ENCODE peak calls at places on chromosomes 4 and X, in ten cellular contexts. One of them, this sample, is unnamed.

GRCh38 chr4:149831656-149832208 is 16.1 kb upstream of the IQCM start:
- DNase-seq in kidney: no peak
- DNase-seq in AG10803: no peak
- DNase-seq in neural crest cell: no peak
- DNase-seq in H9: no peak
- DNase-seq in choroid plexus epithelial cell: no peak
- DNase-seq in ovary: no peak
- DNase-seq in psoas muscle: no peak
- DNase-seq in HFF-Myc: no peak
- DNase-seq in CD4-positive, alpha-beta T cell: no peak
- DNase-seq in this sample: no peak

GRCh38 chr4:167233523-167234387 is 539 bp downstream of the SPOCK3 start:
- DNase-seq in neural crest cell: peak
- DNase-seq in AG10803: no peak
- DNase-seq in ovary: peak
- DNase-seq in HFF-Myc: no peak
- DNase-seq in CD4-positive, alpha-beta T cell: no peak
- DNase-seq in H9: peak
- DNase-seq in kidney: no peak
- DNase-seq in psoas muscle: no peak
- DNase-seq in choroid plexus epithelial cell: peak
- DNase-seq in this sample: peak

GRCh38 chr4:10115657-10116624 is 658 bp downstream of the WDR1 start:
- DNase-seq in H9: peak
- DNase-seq in CD4-positive, alpha-beta T cell: peak
- DNase-seq in AG10803: no peak
- DNase-seq in kidney: peak
- DNase-seq in ovary: peak
- DNase-seq in psoas muscle: peak
- DNase-seq in neural crest cell: peak
- DNase-seq in choroid plexus epithelial cell: peak
- DNase-seq in HFF-Myc: no peak
- DNase-seq in this sample: peak

GRCh38 chrX:48153769-48154168 is 23.3 kb downstream of the SPACA5B start:
- DNase-seq in neural crest cell: no peak
- DNase-seq in psoas muscle: no peak
- DNase-seq in H9: no peak
- DNase-seq in CD4-positive, alpha-beta T cell: no peak
- DNase-seq in AG10803: no peak
- DNase-seq in HFF-Myc: no peak
- DNase-seq in choroid plexus epithelial cell: no peak
- DNase-seq in ovary: no peak
- DNase-seq in kidney: no peak
- DNase-seq in this sample: no peak

GRCh38 chrX:51144828-51145442 is 187.7 kb upstream of the NUDT10 start:
- DNase-seq in psoas muscle: no peak
- DNase-seq in HFF-Myc: no peak
- DNase-seq in kidney: no peak
- DNase-seq in CD4-positive, alpha-beta T cell: peak
- DNase-seq in neural crest cell: peak
- DNase-seq in ovary: no peak
- DNase-seq in choroid plexus epithelial cell: peak
- DNase-seq in AG10803: peak
- DNase-seq in H9: peak
- DNase-seq in this sample: peak

GRCh38 chr4:132587626-132588025 is 561.5 kb upstream of the PCDH10 start:
- DNase-seq in H9: no peak
- DNase-seq in HFF-Myc: no peak
- DNase-seq in kidney: no peak
- DNase-seq in psoas muscle: no peak
- DNase-seq in AG10803: no peak
- DNase-seq in CD4-positive, alpha-beta T cell: no peak
- DNase-seq in neural crest cell: no peak
- DNase-seq in choroid plexus epithelial cell: peak
- DNase-seq in ovary: no peak
- DNase-seq in this sample: no peak

GRCh38 chrX:65195621-65196020 is 219.4 kb upstream of the ZC4H2 start:
- DNase-seq in H9: no peak
- DNase-seq in AG10803: no peak
- DNase-seq in HFF-Myc: no peak
- DNase-seq in neural crest cell: no peak
- DNase-seq in CD4-positive, alpha-beta T cell: no peak
- DNase-seq in kidney: no peak
- DNase-seq in ovary: no peak
- DNase-seq in psoas muscle: no peak
- DNase-seq in choroid plexus epithelial cell: no peak
- DNase-seq in this sample: no peak

GRCh38 chrX:111349934-111350333 is 62.1 kb downstream of the DCX start:
- DNase-seq in choroid plexus epithelial cell: no peak
- DNase-seq in psoas muscle: no peak
- DNase-seq in CD4-positive, alpha-beta T cell: no peak
- DNase-seq in HFF-Myc: no peak
- DNase-seq in kidney: no peak
- DNase-seq in AG10803: no peak
- DNase-seq in H9: no peak
- DNase-seq in neural crest cell: no peak
- DNase-seq in ovary: no peak
- DNase-seq in this sample: no peak

GRCh38 chr4:56646341-56646740 is 34.8 kb downstream of the HOPX start:
- DNase-seq in H9: no peak
- DNase-seq in neural crest cell: no peak
- DNase-seq in kidney: no peak
- DNase-seq in ovary: no peak
- DNase-seq in psoas muscle: no peak
- DNase-seq in AG10803: no peak
- DNase-seq in CD4-positive, alpha-beta T cell: no peak
- DNase-seq in HFF-Myc: no peak
- DNase-seq in choroid plexus epithelial cell: no peak
- DNase-seq in this sample: no peak

GRCh38 chr4:36222702-36223101 is 21.6 kb downstream of the ARAP2 start:
- DNase-seq in AG10803: no peak
- DNase-seq in HFF-Myc: no peak
- DNase-seq in H9: no peak
- DNase-seq in choroid plexus epithelial cell: peak
- DNase-seq in ovary: no peak
- DNase-seq in kidney: no peak
- DNase-seq in psoas muscle: no peak
- DNase-seq in neural crest cell: no peak
- DNase-seq in CD4-positive, alpha-beta T cell: no peak
- DNase-seq in this sample: no peak

GRCh38 chrX:47515941-47516649 is 33.1 kb upstream of the ZNF41 start:
- DNase-seq in ovary: no peak
- DNase-seq in kidney: no peak
- DNase-seq in CD4-positive, alpha-beta T cell: no peak
- DNase-seq in choroid plexus epithelial cell: peak
- DNase-seq in psoas muscle: no peak
- DNase-seq in neural crest cell: no peak
- DNase-seq in HFF-Myc: no peak
- DNase-seq in AG10803: peak
- DNase-seq in H9: no peak
- DNase-seq in this sample: no peak

GRCh38 chrX:32778965-32779364 is 432.4 kb downstream of the DMD start:
- DNase-seq in ovary: no peak
- DNase-seq in CD4-positive, alpha-beta T cell: no peak
- DNase-seq in AG10803: no peak
- DNase-seq in choroid plexus epithelial cell: peak
- DNase-seq in H9: no peak
- DNase-seq in kidney: no peak
- DNase-seq in neural crest cell: no peak
- DNase-seq in psoas muscle: no peak
- DNase-seq in HFF-Myc: no peak
- DNase-seq in this sample: no peak

GRCh38 chr4:40238700-40239548 is 42.1 kb downstream of the RHOH start:
- DNase-seq in AG10803: no peak
- DNase-seq in HFF-Myc: no peak
- DNase-seq in choroid plexus epithelial cell: no peak
- DNase-seq in kidney: no peak
- DNase-seq in CD4-positive, alpha-beta T cell: peak
- DNase-seq in neural crest cell: no peak
- DNase-seq in psoas muscle: no peak
- DNase-seq in H9: no peak
- DNase-seq in ovary: no peak
- DNase-seq in this sample: no peak

DNA sequence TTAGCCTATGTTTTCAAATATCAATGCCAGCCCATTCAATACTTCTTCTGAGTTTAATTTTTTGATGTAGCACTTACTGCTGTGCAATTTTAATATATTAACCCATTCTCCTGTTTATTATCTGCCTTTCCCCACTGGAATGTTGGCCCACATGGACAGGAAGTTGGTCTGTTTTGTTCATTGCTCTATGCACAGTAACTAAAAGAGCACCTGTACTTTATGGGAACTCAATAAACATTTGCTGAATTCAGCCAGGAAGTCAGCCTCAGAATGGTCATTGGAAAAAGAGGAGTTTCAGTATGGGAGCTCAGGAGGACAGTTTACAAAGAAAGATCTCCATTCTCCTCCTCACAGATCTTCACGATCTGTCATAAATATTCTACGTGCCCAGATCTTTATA is 510.5 kb upstream of the AGA start:
- DNase-seq in H9: no peak
- DNase-seq in neural crest cell: no peak
- DNase-seq in AG10803: no peak
- DNase-seq in HFF-Myc: no peak
- DNase-seq in choroid plexus epithelial cell: no peak
- DNase-seq in psoas muscle: no peak
- DNase-seq in CD4-positive, alpha-beta T cell: no peak
- DNase-seq in kidney: no peak
- DNase-seq in ovary: no peak
- DNase-seq in this sample: no peak
- TF ChIP-seq CTCF in H9: no peak
- TF ChIP-seq CTCF in neural crest cell: no peak
- TF ChIP-seq CTCF in AG10803: no peak
- TF ChIP-seq CTCF in HFF-Myc: no peak
- TF ChIP-seq CTCF in choroid plexus epithelial cell: no peak
- TF ChIP-seq CTCF in psoas muscle: no peak
- TF ChIP-seq CTCF in CD4-positive, alpha-beta T cell: no peak
- TF ChIP-seq CTCF in kidney: no peak
- TF ChIP-seq CTCF in ovary: no peak
- TF ChIP-seq CTCF in this sample: no peak

GRCh38 chr4:184313058-184313709 is 95.5 kb upstream of the ENPP6 start:
- DNase-seq in choroid plexus epithelial cell: no peak
- DNase-seq in H9: peak
- DNase-seq in HFF-Myc: no peak
- DNase-seq in psoas muscle: no peak
- DNase-seq in ovary: no peak
- DNase-seq in CD4-positive, alpha-beta T cell: no peak
- DNase-seq in neural crest cell: no peak
- DNase-seq in AG10803: no peak
- DNase-seq in kidney: no peak
- DNase-seq in this sample: no peak

GRCh38 chr4:184310881-184311709 is 93.4 kb upstream of the ENPP6 start:
- DNase-seq in choroid plexus epithelial cell: no peak
- DNase-seq in H9: peak
- DNase-seq in neural crest cell: no peak
- DNase-seq in HFF-Myc: no peak
- DNase-seq in ovary: no peak
- DNase-seq in AG10803: no peak
- DNase-seq in kidney: peak
- DNase-seq in psoas muscle: no peak
- DNase-seq in CD4-positive, alpha-beta T cell: no peak
- DNase-seq in this sample: no peak

GRCh38 chr4:184309241-184310170 is 91.8 kb upstream of the ENPP6 start:
- DNase-seq in neural crest cell: no peak
- DNase-seq in AG10803: no peak
- DNase-seq in HFF-Myc: no peak
- DNase-seq in kidney: no peak
- DNase-seq in psoas muscle: no peak
- DNase-seq in ovary: no peak
- DNase-seq in choroid plexus epithelial cell: no peak
- DNase-seq in H9: no peak
- DNase-seq in CD4-positive, alpha-beta T cell: no peak
- DNase-seq in this sample: no peak

GRCh38 chr4:184312126-184312525 is 94.5 kb upstream of the ENPP6 start:
- DNase-seq in ovary: no peak
- DNase-seq in H9: no peak
- DNase-seq in neural crest cell: no peak
- DNase-seq in kidney: no peak
- DNase-seq in CD4-positive, alpha-beta T cell: no peak
- DNase-seq in AG10803: no peak
- DNase-seq in choroid plexus epithelial cell: no peak
- DNase-seq in psoas muscle: no peak
- DNase-seq in HFF-Myc: no peak
- DNase-seq in this sample: no peak

GRCh38 chr4:184310171-184310567 is 92.5 kb upstream of the ENPP6 start:
- DNase-seq in psoas muscle: no peak
- DNase-seq in AG10803: no peak
- DNase-seq in kidney: peak
- DNase-seq in choroid plexus epithelial cell: no peak
- DNase-seq in HFF-Myc: no peak
- DNase-seq in CD4-positive, alpha-beta T cell: peak
- DNase-seq in ovary: no peak
- DNase-seq in neural crest cell: no peak
- DNase-seq in H9: peak
- DNase-seq in this sample: no peak
- TF ChIP-seq CTCF in psoas muscle: no peak
- TF ChIP-seq CTCF in AG10803: peak
- TF ChIP-seq CTCF in kidney: peak
- TF ChIP-seq CTCF in choroid plexus epithelial cell: peak
- TF ChIP-seq CTCF in HFF-Myc: peak
- TF ChIP-seq CTCF in CD4-positive, alpha-beta T cell: no peak
- TF ChIP-seq CTCF in ovary: no peak
- TF ChIP-seq CTCF in neural crest cell: no peak
- TF ChIP-seq CTCF in H9: peak
- TF ChIP-seq CTCF in this sample: no peak

DNA sequence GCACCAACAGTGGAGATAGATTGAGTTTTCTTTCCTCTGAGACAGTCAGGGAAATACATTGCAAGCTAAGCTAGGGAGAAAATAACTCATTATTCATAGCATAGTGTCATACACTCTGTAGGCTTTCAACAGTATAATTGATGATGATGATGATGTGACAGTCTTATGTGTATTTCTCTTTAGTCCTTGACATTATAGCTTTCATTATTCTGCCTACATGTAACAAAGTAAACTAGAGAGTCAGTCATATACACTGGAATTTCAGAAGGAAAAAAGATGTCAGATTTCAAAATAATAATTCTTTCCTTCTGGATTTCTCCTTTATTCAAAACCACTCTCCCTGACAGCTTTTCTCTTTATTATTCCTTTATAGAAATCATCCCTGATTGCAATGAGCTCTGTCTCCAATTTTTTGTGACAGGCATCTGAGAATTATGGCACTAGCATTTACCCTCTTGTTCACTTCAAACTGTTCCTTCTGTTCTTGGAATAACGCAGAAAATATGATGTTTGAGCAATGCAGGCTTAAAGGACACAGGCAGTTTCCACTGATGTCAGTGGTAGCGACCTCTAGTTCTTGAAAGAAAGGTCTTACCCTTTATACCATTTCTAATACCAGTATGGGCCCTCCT is 169.1 kb upstream of the EPHA5 start:
- DNase-seq in choroid plexus epithelial cell: no peak
- DNase-seq in HFF-Myc: no peak
- DNase-seq in neural crest cell: no peak
- DNase-seq in AG10803: no peak
- DNase-seq in ovary: no peak
- DNase-seq in kidney: no peak
- DNase-seq in H9: no peak
- DNase-seq in psoas muscle: no peak
- DNase-seq in CD4-positive, alpha-beta T cell: no peak
- DNase-seq in this sample: no peak
- TF ChIP-seq CTCF in choroid plexus epithelial cell: no peak
- TF ChIP-seq CTCF in HFF-Myc: no peak
- TF ChIP-seq CTCF in neural crest cell: no peak
- TF ChIP-seq CTCF in AG10803: no peak
- TF ChIP-seq CTCF in ovary: no peak
- TF ChIP-seq CTCF in kidney: no peak
- TF ChIP-seq CTCF in H9: no peak
- TF ChIP-seq CTCF in psoas muscle: no peak
- TF ChIP-seq CTCF in CD4-positive, alpha-beta T cell: no peak
- TF ChIP-seq CTCF in this sample: no peak

GRCh38 chrX:135572436-135572835 is 52.0 kb downstream of the INTS6L start:
- DNase-seq in choroid plexus epithelial cell: peak
- DNase-seq in H9: no peak
- DNase-seq in kidney: no peak
- DNase-seq in HFF-Myc: no peak
- DNase-seq in psoas muscle: no peak
- DNase-seq in CD4-positive, alpha-beta T cell: no peak
- DNase-seq in neural crest cell: no peak
- DNase-seq in AG10803: peak
- DNase-seq in ovary: no peak
- DNase-seq in this sample: no peak
- TF ChIP-seq CTCF in choroid plexus epithelial cell: peak
- TF ChIP-seq CTCF in H9: peak
- TF ChIP-seq CTCF in kidney: peak
- TF ChIP-seq CTCF in HFF-Myc: peak
- TF ChIP-seq CTCF in psoas muscle: peak
- TF ChIP-seq CTCF in CD4-positive, alpha-beta T cell: peak
- TF ChIP-seq CTCF in neural crest cell: peak
- TF ChIP-seq CTCF in AG10803: peak
- TF ChIP-seq CTCF in ovary: peak
- TF ChIP-seq CTCF in this sample: no peak